ENCODE peak calls at places on chromosomes 13 and 19, in five cellular contexts. N, E, F, G and V are unnamed samples.

GRCh38 chr13:113009743-113010509 is 40.9 kb downstream of the MCF2L start:
- DNase-seq in F (no peak), E (no peak), G (no peak), N (no peak), V (no peak)

GRCh38 chr13:95083758-95084157 is 217.5 kb downstream of the ABCC4 start:
- DNase-seq in E (no peak), G (peak), N (no peak), F (no peak), V (no peak)

GRCh38 chr13:73715114-73715909 is 418.9 kb downstream of the KLF12 start:
- DNase-seq in G (no peak), N (peak), F (no peak), E (no peak), V (no peak)

GRCh38 chr19:35942235-35942634 is 6.1 kb downstream of the LRFN3 start:
- DNase-seq in E (no peak), F (no peak), N (no peak), G (no peak), V (no peak)

GRCh38 chr13:110546389-110546788 is 15.1 kb downstream of the RAB20 start:
- DNase-seq in F (no peak), N (no peak), E (no peak), G (no peak), V (no peak)

GRCh38 chr19:33376423-33376822 is 2.9 kb downstream of the CEBPG start:
- DNase-seq in G (peak), F (no peak), E (no peak), N (no peak), V (no peak)

GRCh38 chr13:29490561-29490960 is 104.9 kb downstream of the SLC7A1 start:
- DNase-seq in N (no peak), F (no peak), E (no peak), G (no peak), V (no peak)

GRCh38 chr19:57111329-57111644 is 8.5 kb upstream of the USP29 start:
- DNase-seq in E (no peak), N (no peak), F (no peak), G (no peak), V (no peak)

GRCh38 chr13:100715604-100716003 is 41.0 kb upstream of the TMTC4 start:
- DNase-seq in F (no peak), G (no peak), E (no peak), N (no peak), V (no peak)

GRCh38 chr13:114124921-114125320 is 7.5 kb downstream of the RASA3 start:
- DNase-seq in F (no peak), G (peak), E (no peak), N (peak), V (no peak)

GRCh38 chr13:113338451-113338850 is 25.5 kb downstream of the GRTP1 start:
- DNase-seq in G (no peak), E (no peak), F (no peak), N (no peak), V (no peak)

GRCh38 chr19:3108775-3109174 is 14.6 kb downstream of the GNA11 start:
- DNase-seq in G (peak), N (peak), E (peak), F (peak), V (peak)

GRCh38 chr13:91346848-91347211 is 657 bp upstream of the MIR17HG start:
- DNase-seq in F (no peak), E (peak), N (peak), G (peak), V (peak)

GRCh38 chr19:45640849-45641273 is 1.7 kb upstream of the EML2 start:
- DNase-seq in G (no peak), F (no peak), N (peak), E (peak), V (peak)

GRCh38 chr13:57123660-57124059 is 17.1 kb upstream of the PRR20A start:
- DNase-seq in N (no peak), E (no peak), G (peak), F (no peak), V (no peak)

GRCh38 chr19:42097461-42097860 is 21.5 kb downstream of the ZNF574 start:
- DNase-seq in N (no peak), G (no peak), E (no peak), F (no peak), V (no peak)

GRCh38 chr19:45485301-45486077 is 11.4 kb downstream of the RTN2 start:
- DNase-seq in F (peak), E (peak), N (peak), G (peak), V (peak)

GRCh38 chr19:12786149-12786870 is 5.0 kb upstream of the JUNB start:
- DNase-seq in G (no peak), N (peak), E (no peak), F (no peak), V (no peak)

GRCh38 chr13:70255406-70255991 is 147.2 kb upstream of the KLHL1 start:
- DNase-seq in E (no peak), G (no peak), N (no peak), F (no peak), V (no peak)

GRCh38 chr13:70249332-70250064 is 141.2 kb upstream of the KLHL1 start:
- DNase-seq in N (no peak), E (peak), G (peak), F (no peak), V (no peak)

GRCh38 chr13:70253411-70253810 is 145.2 kb upstream of the KLHL1 start:
- DNase-seq in E (no peak), N (no peak), G (no peak), F (no peak), V (no peak)

GRCh38 chr13:70253834-70254233 is 145.6 kb upstream of the KLHL1 start:
- DNase-seq in E (no peak), F (no peak), N (no peak), G (peak), V (no peak)
- TF ChIP-seq CTCF in E (no peak), F (no peak), N (no peak), G (no peak), V (no peak)

GRCh38 chr13:108508263-108508662 is 121.1 kb upstream of the MYO16 start:
- DNase-seq in E (peak), N (no peak), G (peak), F (no peak), V (no peak)
- TF ChIP-seq CTCF in E (peak), N (no peak), G (peak), F (peak), V (peak)

GRCh38 chr19:53511933-53512374 is 26.0 kb upstream of the ZNF331 start:
- DNase-seq in G (peak), E (peak), N (peak), F (peak), V (peak)
- TF ChIP-seq CTCF in G (peak), E (peak), N (peak), F (peak), V (peak)

DNA sequence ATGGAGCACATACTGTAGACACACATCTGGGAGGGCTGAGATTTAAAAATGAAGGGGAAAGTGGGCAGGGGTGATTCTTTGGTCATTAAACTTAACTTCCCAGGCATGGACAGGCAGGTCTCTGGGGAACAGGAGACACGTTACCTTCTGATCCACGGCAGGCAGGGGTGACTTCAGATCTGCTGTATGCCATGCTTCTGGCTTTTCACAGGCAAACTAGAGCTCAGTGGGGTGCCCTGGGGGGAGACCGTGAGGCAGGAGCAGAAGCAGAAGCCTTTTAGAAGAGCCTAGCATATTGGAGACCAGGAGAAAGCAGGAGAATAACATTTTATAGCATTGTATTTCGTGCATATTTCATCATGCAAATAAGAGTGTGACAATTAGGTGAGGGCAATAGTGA is 169.7 kb upstream of the KL start:
- DNase-seq in G (no peak), F (no peak), E (peak), N (no peak), V (no peak)
- TF ChIP-seq CTCF in G (no peak), F (no peak), E (no peak), N (no peak), V (no peak)

GRCh38 chr19:14347999-14348889 is 33.0 kb upstream of the ADGRE5 start:
- DNase-seq in G (peak), F (peak), E (peak), N (peak), V (peak)
- TF ChIP-seq CTCF in G (peak), F (peak), E (peak), N (peak), V (peak)

DNA sequence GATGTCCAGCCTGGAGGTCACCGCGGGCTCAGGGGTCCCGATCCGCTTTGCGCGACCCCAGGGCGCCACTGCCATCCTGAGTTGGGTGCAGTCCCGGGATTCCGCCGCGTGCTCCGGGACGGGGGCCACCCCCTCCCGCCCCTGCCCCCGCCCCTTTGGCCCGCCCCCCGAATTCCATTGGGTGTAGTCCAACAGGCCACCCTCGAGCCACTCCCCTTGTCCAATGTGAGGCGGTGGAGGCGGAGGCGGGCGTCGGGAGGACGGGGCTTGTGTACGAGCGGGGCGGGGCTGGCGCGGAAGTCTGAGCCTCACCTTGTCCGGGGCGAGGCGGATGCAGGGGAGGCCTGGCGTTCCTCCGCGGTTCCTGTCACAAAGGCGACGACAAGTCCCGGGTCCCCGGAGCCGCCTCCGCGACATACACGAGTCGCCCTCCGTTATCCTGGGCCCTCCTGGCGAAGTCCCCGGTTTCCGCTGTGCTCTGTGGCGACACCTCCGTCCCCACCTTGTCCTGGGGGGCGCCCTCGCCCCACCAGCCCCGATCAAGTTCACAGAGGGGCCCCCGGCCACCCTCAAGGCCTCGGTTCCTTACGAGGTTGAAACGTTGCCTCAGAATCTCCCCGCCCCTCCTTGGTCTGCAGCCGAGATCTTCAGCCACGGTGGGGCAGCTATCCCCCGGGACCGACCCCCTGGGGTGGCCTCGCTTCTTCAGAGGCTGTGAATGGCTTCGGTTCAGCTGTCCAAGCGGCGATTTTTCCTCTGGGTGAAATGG is 1.2 kb downstream of the LDLR start:
- DNase-seq in E (peak), F (peak), G (peak), N (peak), V (peak)
- TF ChIP-seq CTCF in E (no peak), F (no peak), G (no peak), N (no peak), V (no peak)